ENCODE peak calls at places on chromosomes 2 and 18, in six cellular contexts. One of them, this sample, is unnamed. For H3K36me3 and H3K4me1, the result is how much of the 10 kb centered on the place peaks cover.

GRCh38 chr2:230935132-230935435 is 10.0 kb upstream of the GPR55 start:
- DNase-seq in psoas muscle: no peak
- DNase-seq in OCI-LY7: no peak
- DNase-seq in mesendoderm: no peak
- DNase-seq in fibroblast of lung: no peak
- DNase-seq in neuronal stem cell: no peak
- DNase-seq in this sample: no peak

GRCh38 chr2:55899881-55900280 is 23.7 kb downstream of the EFEMP1 start:
- DNase-seq in psoas muscle: no peak
- DNase-seq in OCI-LY7: no peak
- DNase-seq in mesendoderm: no peak
- DNase-seq in fibroblast of lung: peak
- DNase-seq in neuronal stem cell: no peak
- DNase-seq in this sample: no peak

GRCh38 chr2:28747714-28748113 is 3.9 kb upstream of the PPP1CB start:
- DNase-seq in psoas muscle: no peak
- DNase-seq in OCI-LY7: no peak
- DNase-seq in mesendoderm: no peak
- DNase-seq in fibroblast of lung: no peak
- DNase-seq in neuronal stem cell: no peak
- DNase-seq in this sample: no peak

GRCh38 chr18:77082316-77082715 is 50.3 kb downstream of the MBP start:
- DNase-seq in psoas muscle: no peak
- DNase-seq in OCI-LY7: no peak
- DNase-seq in mesendoderm: no peak
- DNase-seq in fibroblast of lung: no peak
- DNase-seq in neuronal stem cell: no peak
- DNase-seq in this sample: no peak

GRCh38 chr2:226796840-226797288 is 2.8 kb downstream of the IRS1 start:
- DNase-seq in psoas muscle: peak
- DNase-seq in OCI-LY7: peak
- DNase-seq in mesendoderm: peak
- DNase-seq in fibroblast of lung: peak
- DNase-seq in neuronal stem cell: no peak
- DNase-seq in this sample: peak

GRCh38 chr2:38850045-38850444 is 25.7 kb downstream of the DHX57 start:
- DNase-seq in psoas muscle: no peak
- DNase-seq in OCI-LY7: no peak
- DNase-seq in mesendoderm: no peak
- DNase-seq in fibroblast of lung: no peak
- DNase-seq in neuronal stem cell: no peak
- DNase-seq in this sample: no peak

GRCh38 chr2:234406085-234406484 is 90.8 kb downstream of the ARL4C start:
- DNase-seq in psoas muscle: no peak
- DNase-seq in OCI-LY7: peak
- DNase-seq in mesendoderm: no peak
- DNase-seq in fibroblast of lung: no peak
- DNase-seq in neuronal stem cell: no peak
- DNase-seq in this sample: no peak

GRCh38 chr2:217326238-217327022 is 466.6 kb upstream of the TNP1 start:
- DNase-seq in psoas muscle: no peak
- DNase-seq in OCI-LY7: no peak
- DNase-seq in mesendoderm: no peak
- DNase-seq in fibroblast of lung: no peak
- DNase-seq in neuronal stem cell: no peak
- DNase-seq in this sample: peak

GRCh38 chr2:239035361-239035814 is 187.5 kb downstream of the TWIST2 start:
- DNase-seq in psoas muscle: peak
- DNase-seq in OCI-LY7: peak
- DNase-seq in mesendoderm: peak
- DNase-seq in fibroblast of lung: no peak
- DNase-seq in neuronal stem cell: peak
- DNase-seq in this sample: peak

GRCh38 chr2:210591663-210592062 is 35.3 kb downstream of the CPS1 start:
- DNase-seq in psoas muscle: no peak
- DNase-seq in OCI-LY7: no peak
- DNase-seq in mesendoderm: no peak
- DNase-seq in fibroblast of lung: no peak
- DNase-seq in neuronal stem cell: no peak
- DNase-seq in this sample: no peak

GRCh38 chr2:180195847-180196246 is 188.8 kb upstream of the CWC22 start:
- DNase-seq in psoas muscle: no peak
- DNase-seq in OCI-LY7: no peak
- DNase-seq in mesendoderm: no peak
- DNase-seq in fibroblast of lung: no peak
- DNase-seq in neuronal stem cell: no peak
- DNase-seq in this sample: no peak

GRCh38 chr2:85893428-85894258 is 4.9 kb upstream of the ST3GAL5 start:
- DNase-seq in psoas muscle: no peak
- DNase-seq in OCI-LY7: no peak
- DNase-seq in mesendoderm: peak
- DNase-seq in fibroblast of lung: peak
- DNase-seq in neuronal stem cell: no peak
- DNase-seq in this sample: peak

GRCh38 chr2:165927353-165927752 is 26.2 kb downstream of the TTC21B start:
- DNase-seq in psoas muscle: no peak
- DNase-seq in OCI-LY7: no peak
- DNase-seq in mesendoderm: no peak
- DNase-seq in fibroblast of lung: no peak
- DNase-seq in neuronal stem cell: no peak
- DNase-seq in this sample: peak

GRCh38 chr2:134522436-134522835 is 196.4 kb downstream of the TMEM163 start:
- DNase-seq in psoas muscle: no peak
- DNase-seq in OCI-LY7: no peak
- DNase-seq in mesendoderm: no peak
- DNase-seq in fibroblast of lung: no peak
- DNase-seq in neuronal stem cell: no peak
- DNase-seq in this sample: no peak

GRCh38 chr18:59357928-59358327 is 1.1 kb downstream of the LMAN1 start:
- DNase-seq in psoas muscle: no peak
- DNase-seq in OCI-LY7: peak
- DNase-seq in mesendoderm: no peak
- DNase-seq in fibroblast of lung: peak
- DNase-seq in neuronal stem cell: no peak
- DNase-seq in this sample: peak

GRCh38 chr18:59353079-59353680 is 5.9 kb downstream of the LMAN1 start:
- DNase-seq in psoas muscle: no peak
- DNase-seq in OCI-LY7: no peak
- DNase-seq in mesendoderm: no peak
- DNase-seq in fibroblast of lung: no peak
- DNase-seq in neuronal stem cell: no peak
- DNase-seq in this sample: no peak

GRCh38 chr18:59352250-59352855 is 6.7 kb downstream of the LMAN1 start:
- DNase-seq in psoas muscle: no peak
- DNase-seq in OCI-LY7: no peak
- DNase-seq in mesendoderm: no peak
- DNase-seq in fibroblast of lung: no peak
- DNase-seq in neuronal stem cell: no peak
- DNase-seq in this sample: no peak

GRCh38 chr18:59358611-59359575 is at the start of gene LMAN1:
- DNase-seq in psoas muscle: peak
- DNase-seq in OCI-LY7: peak
- DNase-seq in mesendoderm: peak
- DNase-seq in fibroblast of lung: peak
- DNase-seq in neuronal stem cell: peak
- DNase-seq in this sample: peak

DNA sequence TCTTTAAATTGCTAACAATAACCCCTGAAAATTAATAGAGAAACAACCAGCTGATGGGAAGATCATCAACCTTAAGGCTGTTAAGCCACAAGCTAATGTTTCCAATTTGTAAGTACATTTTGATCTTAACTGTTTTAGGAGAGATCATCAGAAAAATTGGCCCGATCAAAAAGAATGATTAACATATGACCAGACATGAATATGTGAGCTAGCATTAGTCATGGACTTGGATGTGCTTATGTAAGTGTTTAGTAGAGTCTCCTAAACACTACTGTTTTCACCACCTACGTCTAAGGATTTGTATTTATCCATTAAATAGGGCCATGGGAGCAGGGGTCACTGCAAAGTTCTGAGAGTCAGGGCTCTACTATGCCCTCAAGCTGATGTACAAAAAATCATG is 4.3 kb downstream of the LMAN1 start:
- DNase-seq in psoas muscle: no peak
- DNase-seq in OCI-LY7: no peak
- DNase-seq in mesendoderm: no peak
- DNase-seq in fibroblast of lung: no peak
- DNase-seq in neuronal stem cell: no peak
- DNase-seq in this sample: no peak
- H3K36me3 ChIP-seq in psoas muscle: half or more
- H3K36me3 ChIP-seq in OCI-LY7: half or more
- H3K36me3 ChIP-seq in mesendoderm: under half
- H3K36me3 ChIP-seq in fibroblast of lung: under half
- H3K36me3 ChIP-seq in neuronal stem cell: under half
- H3K36me3 ChIP-seq in this sample: half or more

GRCh38 chr2:203690110-203691047 is 16.1 kb upstream of the CD28 start:
- DNase-seq in psoas muscle: no peak
- DNase-seq in OCI-LY7: peak
- DNase-seq in mesendoderm: no peak
- DNase-seq in fibroblast of lung: no peak
- DNase-seq in neuronal stem cell: no peak
- DNase-seq in this sample: peak

GRCh38 chr2:203694186-203694585 is 12.3 kb upstream of the CD28 start:
- DNase-seq in psoas muscle: no peak
- DNase-seq in OCI-LY7: no peak
- DNase-seq in mesendoderm: no peak
- DNase-seq in fibroblast of lung: no peak
- DNase-seq in neuronal stem cell: no peak
- DNase-seq in this sample: no peak

GRCh38 chr2:203693242-203693879 is 13.1 kb upstream of the CD28 start:
- DNase-seq in psoas muscle: no peak
- DNase-seq in OCI-LY7: no peak
- DNase-seq in mesendoderm: no peak
- DNase-seq in fibroblast of lung: no peak
- DNase-seq in neuronal stem cell: no peak
- DNase-seq in this sample: no peak

GRCh38 chr2:203691149-203691548 is 15.3 kb upstream of the CD28 start:
- DNase-seq in psoas muscle: no peak
- DNase-seq in OCI-LY7: no peak
- DNase-seq in mesendoderm: no peak
- DNase-seq in fibroblast of lung: no peak
- DNase-seq in neuronal stem cell: no peak
- DNase-seq in this sample: no peak

GRCh38 chr2:203692039-203692710 is 14.3 kb upstream of the CD28 start:
- DNase-seq in psoas muscle: no peak
- DNase-seq in OCI-LY7: no peak
- DNase-seq in mesendoderm: no peak
- DNase-seq in fibroblast of lung: peak
- DNase-seq in neuronal stem cell: no peak
- DNase-seq in this sample: no peak
- H3K4me1 ChIP-seq in psoas muscle: under half
- H3K4me1 ChIP-seq in OCI-LY7: half or more
- H3K4me1 ChIP-seq in mesendoderm: under half
- H3K4me1 ChIP-seq in fibroblast of lung: under half
- H3K4me1 ChIP-seq in neuronal stem cell: under half
- H3K4me1 ChIP-seq in this sample: under half

GRCh38 chr2:214742119-214742518 is 67.4 kb downstream of the BARD1 start:
- DNase-seq in psoas muscle: no peak
- DNase-seq in OCI-LY7: no peak
- DNase-seq in mesendoderm: no peak
- DNase-seq in fibroblast of lung: no peak
- DNase-seq in neuronal stem cell: no peak
- DNase-seq in this sample: no peak

GRCh38 chr2:214737188-214737587 is 72.3 kb downstream of the BARD1 start:
- DNase-seq in psoas muscle: no peak
- DNase-seq in OCI-LY7: no peak
- DNase-seq in mesendoderm: no peak
- DNase-seq in fibroblast of lung: no peak
- DNase-seq in neuronal stem cell: no peak
- DNase-seq in this sample: no peak

DNA sequence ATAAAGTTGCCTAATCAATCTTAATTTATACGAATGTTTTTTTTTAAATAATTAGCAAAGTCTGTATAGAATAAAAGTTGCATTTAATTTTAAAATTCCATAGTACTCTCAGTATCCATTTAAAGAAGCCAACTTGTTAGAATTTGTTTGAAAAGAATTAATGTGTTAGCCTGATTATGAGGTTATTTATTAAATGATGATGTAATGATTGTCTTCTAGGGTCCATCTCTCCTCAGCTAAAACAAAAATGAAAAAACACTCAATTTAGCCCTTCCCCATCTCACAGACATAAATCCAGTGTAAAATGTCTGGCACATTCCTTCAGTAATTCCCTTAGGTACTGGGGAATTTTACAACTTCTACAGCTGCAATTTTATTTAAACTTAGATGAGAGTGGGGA is 68.6 kb downstream of the BARD1 start:
- DNase-seq in psoas muscle: no peak
- DNase-seq in OCI-LY7: no peak
- DNase-seq in mesendoderm: no peak
- DNase-seq in fibroblast of lung: no peak
- DNase-seq in neuronal stem cell: no peak
- DNase-seq in this sample: peak
- H3K36me3 ChIP-seq in psoas muscle: under half
- H3K36me3 ChIP-seq in OCI-LY7: half or more
- H3K36me3 ChIP-seq in mesendoderm: under half
- H3K36me3 ChIP-seq in fibroblast of lung: under half
- H3K36me3 ChIP-seq in neuronal stem cell: under half
- H3K36me3 ChIP-seq in this sample: under half

GRCh38 chr2:36560726-36561125 is 37.2 kb downstream of the FEZ2 start:
- DNase-seq in psoas muscle: no peak
- DNase-seq in OCI-LY7: no peak
- DNase-seq in mesendoderm: no peak
- DNase-seq in fibroblast of lung: no peak
- DNase-seq in neuronal stem cell: no peak
- DNase-seq in this sample: no peak
- H3K4me1 ChIP-seq in psoas muscle: under half
- H3K4me1 ChIP-seq in OCI-LY7: under half
- H3K4me1 ChIP-seq in mesendoderm: under half
- H3K4me1 ChIP-seq in fibroblast of lung: under half
- H3K4me1 ChIP-seq in neuronal stem cell: under half
- H3K4me1 ChIP-seq in this sample: half or more

GRCh38 chr2:232749331-232749730 is 27.0 kb downstream of the KCNJ13 start:
- DNase-seq in psoas muscle: no peak
- DNase-seq in OCI-LY7: no peak
- DNase-seq in mesendoderm: no peak
- DNase-seq in fibroblast of lung: no peak
- DNase-seq in neuronal stem cell: no peak
- DNase-seq in this sample: no peak
- H3K36me3 ChIP-seq in psoas muscle: half or more
- H3K36me3 ChIP-seq in OCI-LY7: under half
- H3K36me3 ChIP-seq in mesendoderm: under half
- H3K36me3 ChIP-seq in fibroblast of lung: under half
- H3K36me3 ChIP-seq in neuronal stem cell: under half
- H3K36me3 ChIP-seq in this sample: half or more

GRCh38 chr2:42128731-42129486 is 40.2 kb upstream of the EML4 start:
- DNase-seq in psoas muscle: no peak
- DNase-seq in OCI-LY7: peak
- DNase-seq in mesendoderm: no peak
- DNase-seq in fibroblast of lung: peak
- DNase-seq in neuronal stem cell: no peak
- DNase-seq in this sample: no peak
- H3K4me1 ChIP-seq in psoas muscle: under half
- H3K4me1 ChIP-seq in OCI-LY7: half or more
- H3K4me1 ChIP-seq in mesendoderm: under half
- H3K4me1 ChIP-seq in fibroblast of lung: under half
- H3K4me1 ChIP-seq in neuronal stem cell: under half
- H3K4me1 ChIP-seq in this sample: under half

This sample was measured in adipocyte.